ENCODE peak calls at places on chromosomes 16 and 17, in ten cellular contexts. S, G, Z, L, B, A, M, V, F and T are unnamed samples.
A peak's percentile ranks its signal among the peaks of the same experiment; 100 is the strongest.

GRCh38 chr16:66388350-66389139 is 22.1 kb downstream of the CDH5 start:
- DNase-seq in F (no peak), A (no peak), M (no peak), G (no peak), L (no peak), V (no peak), S (no peak), B (no peak), Z (no peak), T (no peak)

GRCh38 chr17:64110436-64111152 is 19.4 kb downstream of the ERN1 start:
- DNase-seq in L (no peak), F (no peak), B (no peak), A (no peak), V (peak; percentile 20), M (no peak), S (no peak), Z (no peak), G (no peak), T (no peak)

GRCh38 chr16:8928467-8928957 is 35.2 kb downstream of the USP7 start:
- DNase-seq in L (no peak), M (peak; percentile 60), B (no peak), Z (peak; percentile 47), V (no peak), G (no peak), F (no peak), A (no peak), S (peak; percentile 14), T (no peak)

GRCh38 chr17:74163271-74163821 is 40.1 kb upstream of the RPL38 start:
- DNase-seq in L (no peak), V (peak; percentile 56), S (no peak), Z (no peak), B (no peak), F (peak; percentile 54), M (no peak), G (peak; percentile 39), A (no peak), T (no peak)

GRCh38 chr16:54203384-54203783 is 83.2 kb downstream of the IRX3 start:
- DNase-seq in V (no peak), G (no peak), L (no peak), F (no peak), M (no peak), S (no peak), Z (no peak), A (no peak), B (no peak), T (no peak)

GRCh38 chr17:6489016-6489550 is 44.8 kb downstream of the PIMREG start:
- DNase-seq in Z (no peak), A (no peak), G (no peak), L (no peak), V (no peak), B (no peak), S (peak; percentile 47), M (no peak), F (no peak), T (no peak)

GRCh38 chr17:81831957-81832607 is 1.0 kb downstream of the MCRIP1 start:
- DNase-seq in S (peak; percentile 89), G (no peak), M (peak; percentile 41), V (no peak), F (no peak), A (peak; percentile 48), B (peak; percentile 77), L (no peak), Z (no peak), T (peak; percentile 81)

GRCh38 chr16:77376358-77376757 is 58.5 kb downstream of the ADAMTS18 start:
- DNase-seq in V (peak; percentile 45), S (peak; percentile 22), Z (no peak), M (no peak), A (no peak), B (peak; percentile 10), L (no peak), F (no peak), G (peak; percentile 75), T (no peak)

GRCh38 chr17:48996696-48997102 is 486 bp upstream of the IGF2BP1 start:
- DNase-seq in A (no peak), S (no peak), M (no peak), G (no peak), Z (peak; percentile 64), L (no peak), B (no peak), F (no peak), V (no peak), T (no peak)
- H2AFZ ChIP-seq in A (no peak overlapping the region), S (peak overlapping the region; percentile 70), M (peak overlapping the region; percentile 95), G (no peak overlapping the region), Z (peak overlapping the region; percentile 88), L (no peak overlapping the region), B (peak overlapping the region; percentile 70), F (no peak overlapping the region), V (no peak overlapping the region), T (no peak overlapping the region)

GRCh38 chr17:83185023-83186002 is 105.9 kb downstream of the METRNL start:
- DNase-seq in B (no peak), M (no peak), A (no peak), V (peak; percentile 13), S (no peak), F (no peak), G (no peak), L (no peak), Z (no peak), T (no peak)

GRCh38 chr17:83183951-83184506 is 104.6 kb downstream of the METRNL start:
- DNase-seq in S (no peak), L (no peak), M (no peak), V (no peak), F (no peak), Z (no peak), B (no peak), G (no peak), A (no peak), T (peak; percentile 1)

GRCh38 chr17:83182620-83183063 is 103.2 kb downstream of the METRNL start:
- DNase-seq in G (no peak), V (peak; percentile 30), S (peak; percentile 34), M (no peak), B (no peak), L (no peak), Z (peak; percentile 3), F (no peak), A (no peak), T (no peak)

GRCh38 chr17:83181991-83182619 is 102.7 kb downstream of the METRNL start:
- DNase-seq in A (no peak), F (no peak), Z (peak; percentile 2), L (no peak), B (no peak), S (no peak), G (no peak), V (no peak), M (no peak), T (peak; percentile 2)

DNA sequence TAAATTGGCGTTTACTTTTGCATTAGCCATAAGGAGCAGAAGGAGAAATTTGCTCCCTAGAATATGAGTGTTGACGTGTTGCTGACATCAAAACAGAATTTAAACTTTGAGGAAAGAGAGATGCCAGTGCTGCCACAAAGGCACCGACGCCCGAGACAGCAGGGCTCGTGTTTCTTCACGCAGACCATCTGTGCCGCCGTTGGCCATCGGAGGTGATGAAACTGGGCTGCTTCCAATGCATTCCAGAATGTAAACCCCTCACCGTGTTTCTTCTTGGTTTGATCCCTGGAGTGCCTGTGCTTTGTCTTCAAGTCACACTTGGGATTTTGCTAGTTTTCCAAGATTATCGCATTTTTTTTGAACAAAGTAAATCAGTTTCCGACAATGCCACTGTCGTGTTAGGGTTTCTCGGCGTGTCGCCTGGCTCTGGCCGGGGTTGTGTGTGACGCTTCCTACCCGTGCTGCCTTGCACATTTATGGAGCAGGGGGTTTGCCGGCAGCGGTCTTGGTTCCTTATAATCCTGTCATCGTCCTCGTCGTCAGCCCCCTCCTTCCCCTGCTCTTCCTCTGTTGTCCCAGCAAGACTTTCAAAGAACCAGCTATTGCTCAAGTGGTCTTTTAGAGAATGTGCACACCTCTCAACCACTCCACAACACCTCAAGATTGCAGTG is 103.9 kb downstream of the METRNL start:
- DNase-seq in M (no peak), B (no peak), Z (no peak), V (peak; percentile 26), G (no peak), S (no peak), L (no peak), F (no peak), A (no peak), T (peak; percentile 1)
- H3K4me2 ChIP-seq in M (no peak overlapping the region), B (no peak overlapping the region), Z (peak overlapping the region; percentile 24), V (no peak overlapping the region), G (no peak overlapping the region), S (no peak overlapping the region), L (no peak overlapping the region), F (no peak overlapping the region), A (no peak overlapping the region), T (no peak overlapping the region)

GRCh38 chr16:28554634-28555423 is 1.1 kb downstream of the SGF29 start:
- DNase-seq in G (no peak), V (no peak), Z (no peak), S (peak; percentile 31), F (no peak), L (no peak), M (no peak), A (no peak), B (no peak), T (no peak)
- H2AFZ ChIP-seq in G (peak overlapping the region; percentile 80), V (no peak overlapping the region), Z (peak overlapping the region; percentile 63), S (peak overlapping the region; percentile 89), F (no peak overlapping the region), L (peak overlapping the region; percentile 22), M (peak overlapping the region; percentile 72), A (peak overlapping the region; percentile 65), B (peak overlapping the region; percentile 60), T (peak overlapping the region; percentile 68)

GRCh38 chr16:89855301-89855945 is 18.0 kb upstream of the TCF25 start:
- DNase-seq in A (no peak), M (no peak), G (no peak), S (no peak), V (no peak), L (no peak), B (no peak), F (no peak), Z (no peak), T (no peak)

GRCh38 chr16:89855986-89856385 is 17.4 kb upstream of the TCF25 start:
- DNase-seq in S (no peak), G (no peak), F (no peak), B (no peak), Z (no peak), L (no peak), M (no peak), A (no peak), V (no peak), T (no peak)

GRCh38 chr16:89847930-89848297 is 19.6 kb downstream of the SPIRE2 start:
- DNase-seq in M (no peak), B (no peak), L (no peak), G (no peak), Z (no peak), V (no peak), F (no peak), S (no peak), A (no peak), T (no peak)

GRCh38 chr16:89848974-89849373 is 20.7 kb downstream of the SPIRE2 start:
- DNase-seq in F (no peak), M (no peak), B (no peak), L (no peak), G (no peak), V (no peak), A (no peak), S (no peak), Z (no peak), T (no peak)

DNA sequence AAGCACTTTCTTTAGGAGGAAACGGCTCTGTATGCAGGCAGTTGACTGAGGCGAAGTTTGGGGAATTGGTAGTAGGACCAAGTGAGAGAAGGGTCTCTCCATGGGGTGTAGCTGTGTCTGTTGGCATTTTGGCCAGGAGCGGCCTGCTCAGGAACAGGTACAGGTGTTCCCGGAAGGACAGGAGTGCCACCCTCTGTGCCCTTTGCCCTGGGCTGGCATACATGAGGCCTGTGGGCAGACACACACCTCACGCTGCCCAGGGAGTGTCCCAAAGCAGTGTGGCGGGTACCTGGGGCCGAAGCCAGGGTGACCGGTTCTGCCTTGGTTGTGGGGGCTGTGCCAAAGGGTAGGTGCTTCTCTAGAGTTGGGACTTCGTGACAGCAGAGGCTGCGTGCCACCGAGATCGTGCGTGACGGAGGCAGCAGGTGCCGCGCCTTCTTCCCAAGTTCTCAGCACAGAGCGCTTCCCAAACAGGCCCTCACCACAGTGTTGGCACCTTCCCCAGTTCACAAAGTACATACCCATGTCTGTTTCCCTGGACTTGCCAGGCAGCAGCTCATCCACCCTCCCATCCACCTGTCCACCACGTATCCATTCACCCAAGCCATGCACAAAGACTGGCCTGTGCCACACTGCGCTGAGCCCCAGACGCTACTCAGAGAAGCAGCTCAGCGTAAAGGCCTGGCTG is 19.9 kb upstream of the TCF25 start:
- DNase-seq in V (no peak), L (no peak), S (no peak), F (no peak), G (no peak), B (no peak), M (no peak), A (no peak), Z (no peak), T (no peak)
- H3K4me2 ChIP-seq in V (no peak overlapping the region), L (no peak overlapping the region), S (no peak overlapping the region), F (no peak overlapping the region), G (no peak overlapping the region), B (no peak overlapping the region), M (no peak overlapping the region), A (no peak overlapping the region), Z (no peak overlapping the region), T (no peak overlapping the region)